ENCODE peak calls at places on chromosomes 7 and 10, in six cellular contexts. O, A, D, V, U and E are unnamed samples.

GRCh38 chr10:121426307-121426706 is 171.9 kb downstream of the FGFR2 start:
- DNase-seq in U (peak; percentile 37), D (no peak), V (no peak), O (no peak), A (no peak), E (no peak)

GRCh38 chr10:92219516-92219915 is 71.4 kb downstream of the CPEB3 start:
- DNase-seq in O (no peak), V (no peak), U (no peak), D (no peak), A (no peak), E (no peak)

GRCh38 chr7:42932861-42933591 is 850 bp downstream of the MRPL32 start:
- DNase-seq in U (no peak), V (no peak), A (no peak), O (peak; percentile 51), D (peak; percentile 47), E (no peak)

GRCh38 chr10:44384601-44385422 is at the start of gene CXCL12:
- DNase-seq in A (peak; percentile 78), U (no peak), O (peak; percentile 59), V (peak; percentile 35), D (peak; percentile 40), E (no peak)

GRCh38 chr10:50326757-50327701 is 75.7 kb upstream of the ASAH2 start:
- DNase-seq in V (no peak), D (peak; percentile 86), A (peak; percentile 36), U (no peak), O (peak; percentile 9), E (no peak)

GRCh38 chr7:37354661-37355131 is 94.0 kb downstream of the ELMO1 start:
- DNase-seq in D (peak; percentile 73), O (peak; percentile 87), A (no peak), V (no peak), U (no peak), E (no peak)

GRCh38 chr10:63114031-63114814 is 18.9 kb upstream of the NRBF2 start:
- DNase-seq in U (peak; percentile 40), D (peak; percentile 98), V (no peak), O (peak; percentile 74), A (peak; percentile 49), E (no peak)

GRCh38 chr7:17307969-17308648 is 9.7 kb downstream of the AHR start:
- DNase-seq in U (no peak), A (no peak), V (no peak), D (no peak), O (no peak), E (no peak)

GRCh38 chr7:130432886-130433285 is 7.9 kb downstream of the CEP41 start:
- DNase-seq in O (no peak), U (no peak), V (no peak), D (peak; percentile 70), A (no peak), E (no peak)

GRCh38 chr10:124740374-124741280 is 3.6 kb downstream of the FAM53B start:
- DNase-seq in D (peak; percentile 65), A (peak; percentile 40), U (no peak), O (no peak), V (no peak), E (peak; percentile 69)

GRCh38 chr10:34121974-34122282 is 693.2 kb downstream of the PARD3 start:
- DNase-seq in D (peak; percentile 67), O (no peak), V (no peak), A (no peak), U (no peak), E (no peak)

GRCh38 chr10:15254808-15255655 is 86.5 kb upstream of the NMT2 start:
- DNase-seq in D (no peak), V (no peak), U (no peak), A (no peak), O (peak; percentile 27), E (peak; percentile 21)

GRCh38 chr7:818031-818699 is 14.1 kb upstream of the SUN1 start:
- DNase-seq in U (peak; percentile 61), A (peak; percentile 57), D (peak; percentile 52), O (no peak), V (no peak), E (no peak)

GRCh38 chr7:73894851-73895441 is 34.0 kb downstream of the TMEM270 start:
- DNase-seq in A (peak; percentile 94), D (peak; percentile 64), V (no peak), O (peak; percentile 71), U (no peak), E (no peak)

GRCh38 chr7:69596723-69597277 is 1.5 kb upstream of the AUTS2 start:
- DNase-seq in D (no peak), U (peak; percentile 48), A (no peak), O (no peak), V (no peak), E (no peak)

GRCh38 chr7:154744226-154744860 is 258.6 kb downstream of the PAXIP1 start:
- DNase-seq in O (no peak), D (no peak), U (peak; percentile 77), A (peak; percentile 19), V (peak; percentile 70), E (no peak)

GRCh38 chr7:135743907-135744789 is 4.5 kb downstream of the FAM180A start:
- DNase-seq in A (no peak), D (peak; percentile 55), O (peak; percentile 46), V (no peak), U (no peak), E (no peak)

GRCh38 chr10:3542185-3542611 is 242.8 kb downstream of the KLF6 start:
- DNase-seq in A (peak; percentile 71), V (no peak), O (no peak), D (peak; percentile 73), U (no peak), E (no peak)

GRCh38 chr7:22546769-22547168 is 46.8 kb upstream of the STEAP1B start:
- DNase-seq in A (no peak), U (no peak), O (no peak), V (no peak), D (no peak), E (no peak)

GRCh38 chr7:5419523-5420107 is 4.0 kb downstream of the TNRC18 start:
- DNase-seq in D (no peak), U (no peak), V (peak; percentile 54), O (no peak), A (no peak), E (peak; percentile 63)